ENCODE peak calls at places on chromosomes 12 and 14, in four cellular contexts. L is A549, U is K562, K is HepG2. R is an unnamed sample.

GRCh38 chr12:46664771-46665287 is 161.0 kb downstream of the SLC38A4 start:
- DNase-seq in L (peak; percentile 76), U (no peak), K (peak; percentile 83), R (peak; percentile 96)

GRCh38 chr14:51460051-51460450 is 191.7 kb upstream of the FRMD6 start:
- DNase-seq in L (no peak), U (no peak), K (no peak), R (peak; percentile 70)

GRCh38 chr14:72743626-72744025 is 150.3 kb downstream of the DPF3 start:
- DNase-seq in L (no peak), U (no peak), K (no peak), R (no peak)

GRCh38 chr14:32509632-32510187 is 180.6 kb downstream of the AKAP6 start:
- DNase-seq in L (peak; percentile 88), U (no peak), K (peak; percentile 50), R (peak; percentile 97)

GRCh38 chr12:43898474-43898873 is 62.6 kb downstream of the TMEM117 start:
- DNase-seq in L (no peak), U (no peak), K (no peak), R (no peak)

GRCh38 chr12:62827042-62827441 is 107.9 kb downstream of the PPM1H start:
- DNase-seq in L (peak; percentile 30), U (peak; percentile 19), K (no peak), R (no peak)

GRCh38 chr14:35394326-35394725 is 10.2 kb downstream of the NFKBIA start:
- DNase-seq in L (no peak), U (no peak), K (peak; percentile 53), R (no peak)

GRCh38 chr12:49959570-49960473 is 1.9 kb upstream of the AQP5 start:
- DNase-seq in L (peak; percentile 64), U (no peak), K (no peak), R (no peak)

GRCh38 chr12:68962855-68963455 is 30.0 kb upstream of the CPM start:
- DNase-seq in L (no peak), U (no peak), K (no peak), R (peak; percentile 70)

GRCh38 chr12:94983321-94983720 is 20.2 kb downstream of the NDUFA12 start:
- DNase-seq in L (no peak), U (no peak), K (no peak), R (peak; percentile 2)

GRCh38 chr14:94548999-94549985 is 11.9 kb upstream of the SERPINA4 start:
- DNase-seq in L (peak; percentile 62), U (peak; percentile 65), K (peak; percentile 56), R (peak; percentile 36)

GRCh38 chr14:68843471-68844209 is 50.8 kb upstream of the ZFP36L1 start:
- DNase-seq in L (peak; percentile 76), U (peak; percentile 69), K (no peak), R (peak; percentile 57)

GRCh38 chr14:57266060-57266459 is 2.6 kb downstream of the EXOC5 start:
- DNase-seq in L (no peak), U (no peak), K (no peak), R (peak; percentile 13)

GRCh38 chr14:55160989-55161388 is 30.4 kb downstream of the DLGAP5 start:
- DNase-seq in L (peak; percentile 33), U (no peak), K (peak; percentile 8), R (peak; percentile 54)

GRCh38 chr14:51365241-51365940 is 125.3 kb downstream of the TMX1 start:
- DNase-seq in L (no peak), U (no peak), K (no peak), R (no peak)

GRCh38 chr14:103503296-103503695 is 19.3 kb downstream of the CKB start:
- DNase-seq in L (no peak), U (no peak), K (no peak), R (no peak)

GRCh38 chr12:27013606-27014084 is 539 bp downstream of the TM7SF3 start:
- DNase-seq in L (peak; percentile 40), U (peak; percentile 15), K (no peak), R (peak; percentile 47)

GRCh38 chr12:52067081-52067374 is 2.8 kb upstream of the ATG101 start:
- DNase-seq in L (no peak), U (no peak), K (no peak), R (no peak)

GRCh38 chr14:69797573-69798338 is 715 bp upstream of the SLC10A1 start:
- DNase-seq in L (no peak), U (no peak), K (no peak), R (no peak)

GRCh38 chr12:20201733-20202132 is 166.6 kb upstream of the PDE3A start:
- DNase-seq in L (no peak), U (no peak), K (no peak), R (no peak)

GRCh38 chr12:131116437-131117117 is 162.9 kb downstream of the ADGRD1 start:
- DNase-seq in L (peak; percentile 36), U (no peak), K (no peak), R (no peak)

DNA sequence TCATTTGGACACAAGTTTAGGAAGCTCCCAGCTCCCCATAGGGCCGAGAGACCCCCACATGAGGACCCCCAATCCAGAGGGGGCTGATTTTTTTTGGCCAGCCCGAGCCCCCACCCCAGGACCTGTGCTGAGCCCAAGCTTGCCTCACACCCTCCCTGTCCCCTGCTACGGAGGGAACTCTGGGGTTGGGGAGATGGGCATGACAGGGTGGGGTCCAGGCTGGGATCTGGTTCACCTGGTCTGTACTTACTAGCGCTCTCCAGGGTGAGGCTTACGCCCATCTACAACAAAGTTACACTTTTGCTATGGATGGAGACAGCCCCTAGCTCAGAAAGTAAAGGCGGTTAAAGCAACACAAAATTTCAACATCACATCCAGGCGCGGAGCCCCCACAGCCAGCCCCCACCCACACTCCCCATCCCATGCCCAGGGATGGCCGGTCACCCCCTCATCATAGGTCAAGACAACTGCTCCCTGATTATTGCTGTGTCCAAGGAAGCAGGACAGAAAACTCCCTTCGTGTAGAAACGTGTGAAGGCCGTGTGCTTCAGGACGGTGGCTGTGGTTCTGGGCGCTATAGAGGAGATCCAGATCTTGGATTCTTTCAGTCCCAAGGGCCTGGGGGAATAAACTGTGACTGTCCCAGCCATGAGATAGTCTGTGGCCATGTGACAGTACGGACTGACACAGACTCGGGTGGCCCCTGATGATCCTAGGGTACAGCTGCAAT is 10.7 kb downstream of the SLC25A29 start:
- DNase-seq in L (no peak), U (no peak), K (no peak), R (no peak)
- TF ChIP-seq MAZ in L (no peak), U (no peak), K (no peak), R (no peak)

DNA sequence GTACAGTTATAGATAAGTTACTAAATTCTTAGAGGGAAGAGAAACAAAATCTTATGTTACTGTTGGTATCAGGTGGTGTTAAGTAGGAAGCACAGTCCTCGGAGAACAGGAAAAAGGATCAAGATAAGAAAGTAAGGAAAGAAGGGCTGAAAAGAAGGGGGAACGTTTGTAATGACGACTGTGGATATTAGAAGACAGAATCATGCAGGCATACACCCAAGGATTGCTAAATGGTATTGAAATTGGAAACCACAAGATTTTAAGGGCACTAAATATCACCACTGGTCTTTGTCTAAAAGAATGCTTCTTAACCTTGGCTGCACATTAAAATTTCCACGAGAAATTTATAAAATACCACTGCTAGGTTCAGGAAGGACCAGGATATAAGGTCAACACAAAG is 34.1 kb upstream of the ERGIC2 start:
- DNase-seq in L (no peak), U (no peak), K (no peak), R (no peak)
- TF ChIP-seq MAZ in L (no peak), U (no peak), K (no peak), R (no peak)

DNA sequence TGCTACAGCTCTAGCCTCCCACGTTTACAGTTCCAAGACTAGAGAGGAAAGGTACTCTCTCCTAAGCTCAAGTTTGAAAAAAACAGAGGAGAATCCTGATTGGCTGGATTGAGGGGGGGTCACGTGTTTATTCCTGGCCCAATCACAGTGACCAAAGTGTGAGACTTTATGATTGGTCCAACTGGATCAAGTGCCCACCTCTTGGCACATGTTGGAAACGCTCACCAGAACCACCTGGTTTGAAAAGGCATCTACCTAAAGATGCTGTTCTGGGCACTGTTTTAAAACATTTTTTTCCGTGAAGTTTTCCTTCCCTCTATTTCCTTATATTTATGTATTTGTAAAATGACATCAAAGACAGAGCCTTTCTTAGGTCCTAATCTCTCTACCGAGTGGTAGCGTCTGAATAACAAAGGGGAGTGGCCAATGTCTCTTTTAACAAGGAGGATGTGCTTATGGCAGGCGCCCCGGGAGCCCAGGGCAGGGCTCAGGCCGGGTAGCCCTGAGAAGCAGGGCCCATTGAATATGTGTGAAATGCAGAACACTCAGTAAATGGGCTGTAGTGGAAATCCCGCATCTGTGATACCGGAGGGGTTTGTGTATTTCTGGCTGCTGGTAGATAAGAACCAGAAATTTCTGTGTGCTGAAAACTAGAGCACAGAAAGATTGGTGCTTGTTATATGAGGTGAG is 146.2 kb downstream of the ATP23 start:
- DNase-seq in L (no peak), U (peak; percentile 49), K (no peak), R (no peak)
- TF ChIP-seq MAZ in L (no peak), U (no peak), K (no peak), R (no peak)

DNA sequence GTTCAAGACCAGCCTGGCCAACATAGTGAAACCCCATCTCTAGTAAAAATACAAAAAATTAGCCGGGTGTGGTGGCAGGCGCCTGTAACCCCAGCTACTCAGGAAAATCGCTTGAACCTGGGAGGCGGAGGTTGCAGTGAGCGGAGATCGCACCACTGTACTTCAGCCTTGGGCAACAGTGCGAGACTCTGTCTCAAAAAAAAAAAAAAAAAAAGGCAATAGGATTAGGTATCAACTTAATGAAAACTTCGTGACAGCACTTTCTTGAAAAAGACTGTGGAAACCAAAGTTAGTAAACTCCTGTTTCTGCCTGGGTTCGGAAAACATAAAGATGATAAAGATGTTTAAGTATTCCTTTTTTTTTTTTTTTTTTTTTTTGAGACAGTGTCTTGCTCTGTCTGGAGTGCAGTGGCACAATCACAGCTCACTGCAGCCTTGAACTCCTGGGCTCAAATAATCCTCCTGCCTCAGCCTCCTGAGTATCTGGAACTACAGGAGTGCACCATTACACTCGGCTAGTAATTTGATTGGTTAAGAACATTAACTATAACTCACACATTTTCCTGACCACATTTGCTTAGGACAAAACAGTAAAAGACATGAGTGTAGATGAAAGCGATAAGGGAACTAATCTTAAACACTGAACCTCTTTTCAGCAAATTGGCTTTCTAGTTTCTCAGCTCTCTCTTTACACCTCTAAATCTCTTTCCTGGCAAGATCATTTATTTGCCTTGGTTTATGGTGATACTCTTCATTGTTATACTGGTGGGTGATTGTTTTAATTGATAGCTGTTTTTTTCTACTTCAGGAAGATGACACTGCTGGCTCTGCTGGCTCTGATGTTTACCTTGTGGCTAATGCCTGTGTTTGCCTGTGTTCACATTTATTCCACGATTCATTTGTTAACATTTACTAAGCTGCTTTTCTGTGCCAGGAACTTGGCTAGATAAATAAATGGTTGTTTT is 15.8 kb downstream of the HIF1A start:
- DNase-seq in L (no peak), U (no peak), K (peak; percentile 32), R (no peak)
- TF ChIP-seq MAZ in L (no peak), U (no peak), K (no peak), R (no peak)

GRCh38 chr14:56219666-56220413 is 101.6 kb downstream of the PELI2 start:
- DNase-seq in L (peak; percentile 23), U (peak; percentile 47), K (no peak), R (no peak)
- TF ChIP-seq MAZ in L (no peak), U (no peak), K (no peak), R (no peak)

GRCh38 chr12:31206038-31206670 is 119.8 kb downstream of the SINHCAF start:
- DNase-seq in L (no peak), U (no peak), K (no peak), R (peak; percentile 41)

GRCh38 chr12:31201382-31201781 is 124.6 kb downstream of the SINHCAF start:
- DNase-seq in L (no peak), U (no peak), K (no peak), R (no peak)

GRCh38 chr12:31203261-31203660 is 122.7 kb downstream of the SINHCAF start:
- DNase-seq in L (no peak), U (no peak), K (no peak), R (no peak)

GRCh38 chr12:31207799-31208465 is 118.0 kb downstream of the SINHCAF start:
- DNase-seq in L (no peak), U (no peak), K (no peak), R (no peak)

GRCh38 chr12:31204995-31205582 is 120.9 kb downstream of the SINHCAF start:
- DNase-seq in L (no peak), U (no peak), K (no peak), R (peak; percentile 49)
- TF ChIP-seq MAZ in L (no peak), U (no peak), K (no peak), R (no peak)

R was measured in IMR-90.